ENCODE peak calls at places on chromosomes 13 and 19, in four cellular contexts. One of them, this sample, is unnamed.

GRCh38 chr13:28459911-28460310 is 35.0 kb downstream of the FLT1 start:
- DNase-seq in NCI-H1930: no peak
- DNase-seq in stimulated activated CD4-positive, alpha-beta T cell treated with anti-CD3 and anti-CD28 coated beads, Interleukin-1b, Interleukin-23, amount 100 ng/mL, for 24 hours: no peak
- DNase-seq in stimulated activated CD8-positive, alpha-beta memory T cell treated with anti-CD3 and anti-CD28 coated beads, Interleukin-7, amount 100 ng/mL, for 1 hour: no peak
- DNase-seq in this sample: no peak

GRCh38 chr19:7188682-7189629 is 105.3 kb downstream of the INSR start:
- DNase-seq in NCI-H1930: no peak
- DNase-seq in stimulated activated CD4-positive, alpha-beta T cell treated with anti-CD3 and anti-CD28 coated beads, Interleukin-1b, Interleukin-23, amount 100 ng/mL, for 24 hours: no peak
- DNase-seq in stimulated activated CD8-positive, alpha-beta memory T cell treated with anti-CD3 and anti-CD28 coated beads, Interleukin-7, amount 100 ng/mL, for 1 hour: no peak
- DNase-seq in this sample: peak

GRCh38 chr13:80454245-80454644 is 113.3 kb upstream of the SPRY2 start:
- DNase-seq in NCI-H1930: no peak
- DNase-seq in stimulated activated CD4-positive, alpha-beta T cell treated with anti-CD3 and anti-CD28 coated beads, Interleukin-1b, Interleukin-23, amount 100 ng/mL, for 24 hours: no peak
- DNase-seq in stimulated activated CD8-positive, alpha-beta memory T cell treated with anti-CD3 and anti-CD28 coated beads, Interleukin-7, amount 100 ng/mL, for 1 hour: no peak
- DNase-seq in this sample: no peak

GRCh38 chr13:41942462-41943094 is 18.3 kb downstream of the VWA8 start:
- DNase-seq in NCI-H1930: no peak
- DNase-seq in stimulated activated CD4-positive, alpha-beta T cell treated with anti-CD3 and anti-CD28 coated beads, Interleukin-1b, Interleukin-23, amount 100 ng/mL, for 24 hours: no peak
- DNase-seq in stimulated activated CD8-positive, alpha-beta memory T cell treated with anti-CD3 and anti-CD28 coated beads, Interleukin-7, amount 100 ng/mL, for 1 hour: no peak
- DNase-seq in this sample: no peak

GRCh38 chr19:11539495-11540365 is 1.1 kb downstream of the CNN1 start:
- DNase-seq in NCI-H1930: no peak
- DNase-seq in stimulated activated CD4-positive, alpha-beta T cell treated with anti-CD3 and anti-CD28 coated beads, Interleukin-1b, Interleukin-23, amount 100 ng/mL, for 24 hours: no peak
- DNase-seq in stimulated activated CD8-positive, alpha-beta memory T cell treated with anti-CD3 and anti-CD28 coated beads, Interleukin-7, amount 100 ng/mL, for 1 hour: no peak
- DNase-seq in this sample: no peak

GRCh38 chr19:11540642-11541041 is 2.0 kb downstream of the CNN1 start:
- DNase-seq in NCI-H1930: no peak
- DNase-seq in stimulated activated CD4-positive, alpha-beta T cell treated with anti-CD3 and anti-CD28 coated beads, Interleukin-1b, Interleukin-23, amount 100 ng/mL, for 24 hours: no peak
- DNase-seq in stimulated activated CD8-positive, alpha-beta memory T cell treated with anti-CD3 and anti-CD28 coated beads, Interleukin-7, amount 100 ng/mL, for 1 hour: no peak
- DNase-seq in this sample: no peak

GRCh38 chr19:53082929-53083328 is 20.3 kb downstream of the ZNF160 start:
- DNase-seq in NCI-H1930: no peak
- DNase-seq in stimulated activated CD4-positive, alpha-beta T cell treated with anti-CD3 and anti-CD28 coated beads, Interleukin-1b, Interleukin-23, amount 100 ng/mL, for 24 hours: no peak
- DNase-seq in stimulated activated CD8-positive, alpha-beta memory T cell treated with anti-CD3 and anti-CD28 coated beads, Interleukin-7, amount 100 ng/mL, for 1 hour: no peak
- DNase-seq in this sample: no peak

GRCh38 chr13:38979891-38980627 is 10.6 kb downstream of the STOML3 start:
- DNase-seq in NCI-H1930: peak
- DNase-seq in stimulated activated CD4-positive, alpha-beta T cell treated with anti-CD3 and anti-CD28 coated beads, Interleukin-1b, Interleukin-23, amount 100 ng/mL, for 24 hours: no peak
- DNase-seq in stimulated activated CD8-positive, alpha-beta memory T cell treated with anti-CD3 and anti-CD28 coated beads, Interleukin-7, amount 100 ng/mL, for 1 hour: no peak
- DNase-seq in this sample: no peak

GRCh38 chr13:93847162-93847561 is 620.6 kb downstream of the GPC6 start:
- DNase-seq in NCI-H1930: no peak
- DNase-seq in stimulated activated CD4-positive, alpha-beta T cell treated with anti-CD3 and anti-CD28 coated beads, Interleukin-1b, Interleukin-23, amount 100 ng/mL, for 24 hours: no peak
- DNase-seq in stimulated activated CD8-positive, alpha-beta memory T cell treated with anti-CD3 and anti-CD28 coated beads, Interleukin-7, amount 100 ng/mL, for 1 hour: no peak
- DNase-seq in this sample: peak

GRCh38 chr19:38739440-38740251 is 4.6 kb downstream of the CAPN12 start:
- DNase-seq in NCI-H1930: no peak
- DNase-seq in stimulated activated CD4-positive, alpha-beta T cell treated with anti-CD3 and anti-CD28 coated beads, Interleukin-1b, Interleukin-23, amount 100 ng/mL, for 24 hours: no peak
- DNase-seq in stimulated activated CD8-positive, alpha-beta memory T cell treated with anti-CD3 and anti-CD28 coated beads, Interleukin-7, amount 100 ng/mL, for 1 hour: no peak
- DNase-seq in this sample: peak

GRCh38 chr13:67204731-67205130 is 25.4 kb downstream of the PCDH9 start:
- DNase-seq in NCI-H1930: no peak
- DNase-seq in stimulated activated CD4-positive, alpha-beta T cell treated with anti-CD3 and anti-CD28 coated beads, Interleukin-1b, Interleukin-23, amount 100 ng/mL, for 24 hours: no peak
- DNase-seq in stimulated activated CD8-positive, alpha-beta memory T cell treated with anti-CD3 and anti-CD28 coated beads, Interleukin-7, amount 100 ng/mL, for 1 hour: no peak
- DNase-seq in this sample: no peak

GRCh38 chr13:33281951-33282595 is 3.5 kb downstream of the STARD13 start:
- DNase-seq in NCI-H1930: no peak
- DNase-seq in stimulated activated CD4-positive, alpha-beta T cell treated with anti-CD3 and anti-CD28 coated beads, Interleukin-1b, Interleukin-23, amount 100 ng/mL, for 24 hours: no peak
- DNase-seq in stimulated activated CD8-positive, alpha-beta memory T cell treated with anti-CD3 and anti-CD28 coated beads, Interleukin-7, amount 100 ng/mL, for 1 hour: no peak
- DNase-seq in this sample: no peak

GRCh38 chr19:35937345-35938281 is 1.4 kb downstream of the LRFN3 start:
- DNase-seq in NCI-H1930: no peak
- DNase-seq in stimulated activated CD4-positive, alpha-beta T cell treated with anti-CD3 and anti-CD28 coated beads, Interleukin-1b, Interleukin-23, amount 100 ng/mL, for 24 hours: no peak
- DNase-seq in stimulated activated CD8-positive, alpha-beta memory T cell treated with anti-CD3 and anti-CD28 coated beads, Interleukin-7, amount 100 ng/mL, for 1 hour: no peak
- DNase-seq in this sample: no peak

GRCh38 chr13:96218475-96218874 is 128.6 kb downstream of the HS6ST3 start:
- DNase-seq in NCI-H1930: no peak
- DNase-seq in stimulated activated CD4-positive, alpha-beta T cell treated with anti-CD3 and anti-CD28 coated beads, Interleukin-1b, Interleukin-23, amount 100 ng/mL, for 24 hours: no peak
- DNase-seq in stimulated activated CD8-positive, alpha-beta memory T cell treated with anti-CD3 and anti-CD28 coated beads, Interleukin-7, amount 100 ng/mL, for 1 hour: no peak
- DNase-seq in this sample: no peak

GRCh38 chr13:113658836-113659235 is 838 bp upstream of the ATP4B start:
- DNase-seq in NCI-H1930: no peak
- DNase-seq in stimulated activated CD4-positive, alpha-beta T cell treated with anti-CD3 and anti-CD28 coated beads, Interleukin-1b, Interleukin-23, amount 100 ng/mL, for 24 hours: no peak
- DNase-seq in stimulated activated CD8-positive, alpha-beta memory T cell treated with anti-CD3 and anti-CD28 coated beads, Interleukin-7, amount 100 ng/mL, for 1 hour: no peak
- DNase-seq in this sample: no peak

GRCh38 chr19:30719991-30720329 is 347.8 kb downstream of the ZNF536 start:
- DNase-seq in NCI-H1930: peak
- DNase-seq in stimulated activated CD4-positive, alpha-beta T cell treated with anti-CD3 and anti-CD28 coated beads, Interleukin-1b, Interleukin-23, amount 100 ng/mL, for 24 hours: no peak
- DNase-seq in stimulated activated CD8-positive, alpha-beta memory T cell treated with anti-CD3 and anti-CD28 coated beads, Interleukin-7, amount 100 ng/mL, for 1 hour: no peak
- DNase-seq in this sample: no peak

GRCh38 chr19:12639901-12640613 is 26.5 kb downstream of the MAN2B1 start:
- DNase-seq in NCI-H1930: peak
- DNase-seq in stimulated activated CD4-positive, alpha-beta T cell treated with anti-CD3 and anti-CD28 coated beads, Interleukin-1b, Interleukin-23, amount 100 ng/mL, for 24 hours: peak
- DNase-seq in stimulated activated CD8-positive, alpha-beta memory T cell treated with anti-CD3 and anti-CD28 coated beads, Interleukin-7, amount 100 ng/mL, for 1 hour: peak
- DNase-seq in this sample: peak

GRCh38 chr13:81726037-81726726 is 1385.3 kb upstream of the SPRY2 start:
- DNase-seq in NCI-H1930: no peak
- DNase-seq in stimulated activated CD4-positive, alpha-beta T cell treated with anti-CD3 and anti-CD28 coated beads, Interleukin-1b, Interleukin-23, amount 100 ng/mL, for 24 hours: no peak
- DNase-seq in stimulated activated CD8-positive, alpha-beta memory T cell treated with anti-CD3 and anti-CD28 coated beads, Interleukin-7, amount 100 ng/mL, for 1 hour: no peak
- DNase-seq in this sample: no peak

GRCh38 chr19:50607874-50608785 is 31.6 kb downstream of the SYT3 start:
- DNase-seq in NCI-H1930: peak
- DNase-seq in stimulated activated CD4-positive, alpha-beta T cell treated with anti-CD3 and anti-CD28 coated beads, Interleukin-1b, Interleukin-23, amount 100 ng/mL, for 24 hours: peak
- DNase-seq in stimulated activated CD8-positive, alpha-beta memory T cell treated with anti-CD3 and anti-CD28 coated beads, Interleukin-7, amount 100 ng/mL, for 1 hour: peak
- DNase-seq in this sample: no peak

GRCh38 chr13:46672338-46673090 is 119.5 kb downstream of the LRCH1 start:
- DNase-seq in NCI-H1930: no peak
- DNase-seq in stimulated activated CD4-positive, alpha-beta T cell treated with anti-CD3 and anti-CD28 coated beads, Interleukin-1b, Interleukin-23, amount 100 ng/mL, for 24 hours: no peak
- DNase-seq in stimulated activated CD8-positive, alpha-beta memory T cell treated with anti-CD3 and anti-CD28 coated beads, Interleukin-7, amount 100 ng/mL, for 1 hour: no peak
- DNase-seq in this sample: no peak

GRCh38 chr19:21585491-21585890 is 80.1 kb downstream of the ZNF429 start:
- DNase-seq in NCI-H1930: no peak
- DNase-seq in stimulated activated CD4-positive, alpha-beta T cell treated with anti-CD3 and anti-CD28 coated beads, Interleukin-1b, Interleukin-23, amount 100 ng/mL, for 24 hours: no peak
- DNase-seq in stimulated activated CD8-positive, alpha-beta memory T cell treated with anti-CD3 and anti-CD28 coated beads, Interleukin-7, amount 100 ng/mL, for 1 hour: no peak
- DNase-seq in this sample: no peak

GRCh38 chr19:45455707-45456499 is 11.9 kb upstream of the FOSB start:
- DNase-seq in NCI-H1930: no peak
- DNase-seq in stimulated activated CD4-positive, alpha-beta T cell treated with anti-CD3 and anti-CD28 coated beads, Interleukin-1b, Interleukin-23, amount 100 ng/mL, for 24 hours: no peak
- DNase-seq in stimulated activated CD8-positive, alpha-beta memory T cell treated with anti-CD3 and anti-CD28 coated beads, Interleukin-7, amount 100 ng/mL, for 1 hour: no peak
- DNase-seq in this sample: peak

GRCh38 chr13:103371271-103371670 is 305.1 kb upstream of the SLC10A2 start:
- DNase-seq in NCI-H1930: no peak
- DNase-seq in stimulated activated CD4-positive, alpha-beta T cell treated with anti-CD3 and anti-CD28 coated beads, Interleukin-1b, Interleukin-23, amount 100 ng/mL, for 24 hours: no peak
- DNase-seq in stimulated activated CD8-positive, alpha-beta memory T cell treated with anti-CD3 and anti-CD28 coated beads, Interleukin-7, amount 100 ng/mL, for 1 hour: no peak
- DNase-seq in this sample: no peak

GRCh38 chr13:20671789-20672188 is 31.7 kb upstream of the IL17D start:
- DNase-seq in NCI-H1930: no peak
- DNase-seq in stimulated activated CD4-positive, alpha-beta T cell treated with anti-CD3 and anti-CD28 coated beads, Interleukin-1b, Interleukin-23, amount 100 ng/mL, for 24 hours: no peak
- DNase-seq in stimulated activated CD8-positive, alpha-beta memory T cell treated with anti-CD3 and anti-CD28 coated beads, Interleukin-7, amount 100 ng/mL, for 1 hour: no peak
- DNase-seq in this sample: no peak

GRCh38 chr13:40776681-40777165 is 5.7 kb upstream of the MRPS31 start:
- DNase-seq in NCI-H1930: no peak
- DNase-seq in stimulated activated CD4-positive, alpha-beta T cell treated with anti-CD3 and anti-CD28 coated beads, Interleukin-1b, Interleukin-23, amount 100 ng/mL, for 24 hours: no peak
- DNase-seq in stimulated activated CD8-positive, alpha-beta memory T cell treated with anti-CD3 and anti-CD28 coated beads, Interleukin-7, amount 100 ng/mL, for 1 hour: peak
- DNase-seq in this sample: no peak

This sample was measured in HuH-7.5.